ENCODE peak calls at places on chromosome 16, in five cellular contexts. T is GM03348, H is HS-27A, R is T-helper 1 cell, N is glutamatergic neuron. C is an unnamed sample.

GRCh38 chr16:52572656-52573055 is 25.7 kb upstream of the TOX3 start:
- DNase-seq in T (no peak), H (no peak), R (no peak), N (no peak), C (no peak)

GRCh38 chr16:4207683-4208528 is 34.0 kb downstream of the SRL start:
- DNase-seq in T (no peak), H (no peak), R (no peak), N (no peak), C (no peak)

GRCh38 chr16:66927918-66928649 is 2.7 kb upstream of the RRAD start:
- DNase-seq in T (no peak), H (no peak), R (no peak), N (no peak), C (no peak)

GRCh38 chr16:15049581-15050180 is 6.2 kb downstream of the NTAN1 start:
- DNase-seq in T (no peak), H (no peak), R (no peak), N (no peak), C (no peak)

GRCh38 chr16:27374794-27375499 is 27.0 kb upstream of the IL21R start:
- DNase-seq in T (peak; percentile 55), H (no peak), R (peak; percentile 40), N (peak; percentile 87), C (no peak)

GRCh38 chr16:30666681-30667080 is 8.4 kb downstream of the FBRS start:
- DNase-seq in T (no peak), H (no peak), R (no peak), N (no peak), C (no peak)

GRCh38 chr16:57694556-57695377 is at the start of gene DRC7:
- DNase-seq in T (no peak), H (peak; percentile 15), R (peak; percentile 33), N (peak; percentile 61), C (peak; percentile 61)

GRCh38 chr16:89121691-89122321 is 28.2 kb downstream of the ACSF3 start:
- DNase-seq in T (no peak), H (no peak), R (no peak), N (no peak), C (peak; percentile 67)

GRCh38 chr16:46947900-46948547 is 25.4 kb downstream of the DNAJA2 start:
- DNase-seq in T (peak; percentile 74), H (no peak), R (peak; percentile 70), N (no peak), C (no peak)

GRCh38 chr16:13483121-13483520 is 436.8 kb upstream of the ERCC4 start:
- DNase-seq in T (no peak), H (no peak), R (no peak), N (no peak), C (no peak)

GRCh38 chr16:54582631-54583250 is 296.2 kb upstream of the IRX3 start:
- DNase-seq in T (no peak), H (no peak), R (no peak), N (no peak), C (no peak)

GRCh38 chr16:64730261-64730660 is 391.6 kb downstream of the CDH11 start:
- DNase-seq in T (no peak), H (no peak), R (no peak), N (no peak), C (no peak)

C was measured in chondrocyte.